ENCODE peak calls at places on chromosome 14, in seven cellular contexts. R is nephron progenitor cell; Y is ureter; I is activated T-cell treated with anti-CD3 and anti-CD28 coated beads for 48 hours; P is HS-5; L is Jurkat, Clone E6-1; O is ELR. E is an unnamed sample.
A peak's percentile ranks its signal among the peaks of the same experiment; 100 is the strongest.

GRCh38 chr14:23793532-23793931 is 157.4 kb downstream of the DHRS2 start:
- DNase-seq in R (no peak), Y (no peak), I (no peak), P (no peak), L (no peak), O (no peak), E (no peak)

GRCh38 chr14:94559638-94560290 is 1.5 kb upstream of the SERPINA4 start:
- DNase-seq in R (no peak), Y (no peak), I (no peak), P (no peak), L (no peak), O (no peak), E (no peak)

GRCh38 chr14:35196571-35196970 is 74.2 kb downstream of the PRORP start:
- DNase-seq in R (no peak), Y (no peak), I (no peak), P (no peak), L (no peak), O (peak; percentile 38), E (no peak)

GRCh38 chr14:75202671-75203070 is 26.3 kb upstream of the TMED10 start:
- DNase-seq in R (no peak), Y (no peak), I (no peak), P (no peak), L (no peak), O (no peak), E (no peak)

GRCh38 chr14:33930464-33930863 is 20.4 kb downstream of the EGLN3 start:
- DNase-seq in R (no peak), Y (no peak), I (no peak), P (no peak), L (no peak), O (no peak), E (no peak)

GRCh38 chr14:96067985-96068930 is 29.1 kb downstream of the C14orf132 start:
- DNase-seq in R (no peak), Y (no peak), I (no peak), P (no peak), L (no peak), O (no peak), E (no peak)

GRCh38 chr14:68733086-68733621 is 59.7 kb downstream of the ZFP36L1 start:
- DNase-seq in R (no peak), Y (no peak), I (peak; percentile 23), P (no peak), L (no peak), O (no peak), E (peak; percentile 73)

GRCh38 chr14:50943943-50944646 is at the start of gene PYGL:
- DNase-seq in R (peak; percentile 83), Y (peak; percentile 73), I (peak; percentile 16), P (no peak), L (no peak), O (peak; percentile 82), E (peak; percentile 46)

GRCh38 chr14:96486705-96487104 is 15.5 kb upstream of the PAPOLA start:
- DNase-seq in R (no peak), Y (no peak), I (no peak), P (no peak), L (no peak), O (no peak), E (no peak)

GRCh38 chr14:91830777-91831176 is 36.6 kb downstream of the TC2N start:
- DNase-seq in R (no peak), Y (peak; percentile 50), I (no peak), P (no peak), L (no peak), O (no peak), E (no peak)

GRCh38 chr14:69443296-69443805 is 41.2 kb upstream of the PLEKHD1 start:
- DNase-seq in R (no peak), Y (no peak), I (no peak), P (no peak), L (no peak), O (peak; percentile 12), E (no peak)

GRCh38 chr14:90720832-90721231 is 95.4 kb downstream of the TTC7B start:
- DNase-seq in R (no peak), Y (no peak), I (no peak), P (no peak), L (no peak), O (no peak), E (no peak)

GRCh38 chr14:92760524-92760805 is 12.0 kb upstream of the LGMN start:
- DNase-seq in R (no peak), Y (no peak), I (no peak), P (no peak), L (no peak), O (no peak), E (no peak)

GRCh38 chr14:105891221-105891602 is 364.8 kb downstream of the TMEM121 start:
- DNase-seq in R (no peak), Y (no peak), I (no peak), P (no peak), L (no peak), O (no peak), E (no peak)

GRCh38 chr14:100237735-100238418 is 1.1 kb upstream of the YY1 start:
- DNase-seq in R (peak; percentile 53), Y (peak; percentile 65), I (peak; percentile 43), P (no peak), L (no peak), O (peak; percentile 79), E (peak; percentile 51)

GRCh38 chr14:103696466-103697071 is 18.7 kb downstream of the XRCC3 start:
- DNase-seq in R (peak; percentile 29), Y (no peak), I (no peak), P (no peak), L (no peak), O (no peak), E (no peak)

GRCh38 chr14:36493761-36494160 is 26.3 kb downstream of the NKX2-1 start:
- DNase-seq in R (no peak), Y (no peak), I (no peak), P (no peak), L (no peak), O (no peak), E (no peak)

GRCh38 chr14:52318829-52319604 is 4.9 kb downstream of the PTGER2 start:
- DNase-seq in R (no peak), Y (no peak), I (no peak), P (no peak), L (peak; percentile 32), O (no peak), E (peak; percentile 52)

GRCh38 chr14:69667938-69668336 is 56.5 kb downstream of the SUSD6 start:
- DNase-seq in R (no peak), Y (no peak), I (no peak), P (no peak), L (no peak), O (no peak), E (no peak)

GRCh38 chr14:104137297-104138097 is 890 bp upstream of the KIF26A start:
- DNase-seq in R (peak; percentile 91), Y (no peak), I (peak; percentile 71), P (peak; percentile 11), L (peak; percentile 14), O (peak; percentile 15), E (peak; percentile 58)